ENCODE peak calls at places on chromosomes 7 and 10, in ten cellular contexts. One of them, this sample, is unnamed.
A peak's percentile ranks its signal among the peaks of the same experiment; 100 is the strongest.

GRCh38 chr10:29039659-29040309 is 249.1 kb upstream of the LYZL1 start:
- DNase-seq in mesenteric fat pad: no peak
- DNase-seq in endothelial cell: no peak
- DNase-seq in left cardiac atrium: no peak
- DNase-seq in thyroid gland: no peak
- DNase-seq in astrocyte: peak; percentile 97
- DNase-seq in endothelial cell of umbilical vein: no peak
- DNase-seq in activated T-cell treated with anti-CD3 and anti-CD28 coated beads for 1 hour: no peak
- DNase-seq in GM20000: no peak
- DNase-seq in posterior cingulate gyrus: no peak
- DNase-seq in this sample: peak; percentile 70

GRCh38 chr7:105653441-105654005 is 72.2 kb upstream of the EFCAB10 start:
- DNase-seq in mesenteric fat pad: no peak
- DNase-seq in endothelial cell: no peak
- DNase-seq in left cardiac atrium: no peak
- DNase-seq in thyroid gland: no peak
- DNase-seq in astrocyte: no peak
- DNase-seq in endothelial cell of umbilical vein: no peak
- DNase-seq in activated T-cell treated with anti-CD3 and anti-CD28 coated beads for 1 hour: no peak
- DNase-seq in GM20000: no peak
- DNase-seq in posterior cingulate gyrus: no peak
- DNase-seq in this sample: no peak

GRCh38 chr10:84179059-84179710 is 5.6 kb downstream of the GPR15LG start:
- DNase-seq in mesenteric fat pad: peak; percentile 55
- DNase-seq in endothelial cell: no peak
- DNase-seq in left cardiac atrium: no peak
- DNase-seq in thyroid gland: peak; percentile 67
- DNase-seq in astrocyte: peak; percentile 40
- DNase-seq in endothelial cell of umbilical vein: no peak
- DNase-seq in activated T-cell treated with anti-CD3 and anti-CD28 coated beads for 1 hour: no peak
- DNase-seq in GM20000: peak; percentile 60
- DNase-seq in posterior cingulate gyrus: peak; percentile 50
- DNase-seq in this sample: peak; percentile 36

GRCh38 chr7:38105874-38106483 is 72.1 kb upstream of the STARD3NL start:
- DNase-seq in mesenteric fat pad: no peak
- DNase-seq in endothelial cell: no peak
- DNase-seq in left cardiac atrium: no peak
- DNase-seq in thyroid gland: peak; percentile 18
- DNase-seq in astrocyte: peak; percentile 35
- DNase-seq in endothelial cell of umbilical vein: peak; percentile 44
- DNase-seq in activated T-cell treated with anti-CD3 and anti-CD28 coated beads for 1 hour: peak; percentile 5
- DNase-seq in GM20000: peak; percentile 56
- DNase-seq in posterior cingulate gyrus: peak; percentile 2
- DNase-seq in this sample: peak; percentile 51

GRCh38 chr7:111750168-111750715 is 187.9 kb upstream of the IMMP2L start:
- DNase-seq in mesenteric fat pad: no peak
- DNase-seq in endothelial cell: no peak
- DNase-seq in left cardiac atrium: no peak
- DNase-seq in thyroid gland: no peak
- DNase-seq in astrocyte: no peak
- DNase-seq in endothelial cell of umbilical vein: no peak
- DNase-seq in activated T-cell treated with anti-CD3 and anti-CD28 coated beads for 1 hour: no peak
- DNase-seq in GM20000: no peak
- DNase-seq in posterior cingulate gyrus: no peak
- DNase-seq in this sample: no peak

GRCh38 chr7:25087855-25088254 is 37.2 kb downstream of the CYCS start:
- DNase-seq in mesenteric fat pad: no peak
- DNase-seq in endothelial cell: no peak
- DNase-seq in left cardiac atrium: no peak
- DNase-seq in thyroid gland: no peak
- DNase-seq in astrocyte: no peak
- DNase-seq in endothelial cell of umbilical vein: no peak
- DNase-seq in activated T-cell treated with anti-CD3 and anti-CD28 coated beads for 1 hour: no peak
- DNase-seq in GM20000: peak; percentile 26
- DNase-seq in posterior cingulate gyrus: no peak
- DNase-seq in this sample: no peak

GRCh38 chr10:119817991-119818888 is 54.4 kb downstream of the MCMBP start:
- DNase-seq in mesenteric fat pad: no peak
- DNase-seq in endothelial cell: peak; percentile 94
- DNase-seq in left cardiac atrium: peak; percentile 72
- DNase-seq in thyroid gland: peak; percentile 71
- DNase-seq in astrocyte: peak; percentile 50
- DNase-seq in endothelial cell of umbilical vein: peak; percentile 29
- DNase-seq in activated T-cell treated with anti-CD3 and anti-CD28 coated beads for 1 hour: no peak
- DNase-seq in GM20000: peak; percentile 44
- DNase-seq in posterior cingulate gyrus: peak; percentile 66
- DNase-seq in this sample: no peak

GRCh38 chr7:26603631-26604030 is 260.8 kb downstream of the SKAP2 start:
- DNase-seq in mesenteric fat pad: no peak
- DNase-seq in endothelial cell: no peak
- DNase-seq in left cardiac atrium: no peak
- DNase-seq in thyroid gland: no peak
- DNase-seq in astrocyte: no peak
- DNase-seq in endothelial cell of umbilical vein: no peak
- DNase-seq in activated T-cell treated with anti-CD3 and anti-CD28 coated beads for 1 hour: no peak
- DNase-seq in GM20000: no peak
- DNase-seq in posterior cingulate gyrus: no peak
- DNase-seq in this sample: no peak